ENCODE peak calls at places on chromosomes 6 and 20, in nine cellular contexts. R is ovary, H is fibroblast of lung, V is thyroid gland, A is endothelial cell of umbilical vein, U is body of pancreas, K is kidney epithelial cell, S is prostate gland, M is neuronal stem cell. N is an unnamed sample. For H3K27me3, the result is how much of the 10 kb centered on the place peaks cover.

GRCh38 chr6:87473419-87473903 is 687 bp downstream of the SLC35A1 start:
- DNase-seq in R (no peak), H (peak), V (peak), A (no peak), U (no peak), K (no peak), S (peak), M (no peak), N (no peak)

GRCh38 chr6:169725270-169726048 is 1.2 kb upstream of the PHF10 start:
- DNase-seq in R (peak), H (peak), V (peak), A (peak), U (peak), K (no peak), S (peak), M (peak), N (peak)

GRCh38 chr6:26071135-26071534 is 16.1 kb upstream of the HFE start:
- DNase-seq in R (no peak), H (peak), V (no peak), A (no peak), U (peak), K (no peak), S (no peak), M (no peak), N (no peak)

GRCh38 chr6:36374956-36375355 is 12.5 kb downstream of the ETV7 start:
- DNase-seq in R (no peak), H (no peak), V (no peak), A (no peak), U (no peak), K (no peak), S (no peak), M (no peak), N (no peak)

GRCh38 chr20:11368965-11369711 is 548.6 kb upstream of the BTBD3 start:
- DNase-seq in R (no peak), H (no peak), V (no peak), A (no peak), U (no peak), K (no peak), S (no peak), M (no peak), N (no peak)

GRCh38 chr6:37059344-37060194 is 54.1 kb downstream of the FGD2 start:
- DNase-seq in R (peak), H (peak), V (peak), A (peak), U (no peak), K (peak), S (peak), M (peak), N (peak)

GRCh38 chr6:5995705-5996686 is 10.7 kb downstream of the NRN1 start:
- DNase-seq in R (no peak), H (no peak), V (peak), A (peak), U (peak), K (no peak), S (no peak), M (no peak), N (peak)

GRCh38 chr6:81636930-81637568 is 115.4 kb downstream of the TENT5A start:
- DNase-seq in R (no peak), H (peak), V (no peak), A (no peak), U (no peak), K (no peak), S (no peak), M (no peak), N (no peak)

GRCh38 chr6:699319-699718 is 6.4 kb upstream of the EXOC2 start:
- DNase-seq in R (no peak), H (peak), V (no peak), A (peak), U (no peak), K (no peak), S (no peak), M (no peak), N (no peak)

GRCh38 chr6:106188104-106188794 is 102.1 kb downstream of the PRDM1 start:
- DNase-seq in R (no peak), H (no peak), V (no peak), A (no peak), U (no peak), K (no peak), S (no peak), M (no peak), N (no peak)

GRCh38 chr20:32189691-32190607 is 17.6 kb downstream of the PLAGL2 start:
- DNase-seq in R (peak), H (peak), V (peak), A (peak), U (peak), K (no peak), S (peak), M (peak), N (peak)

GRCh38 chr20:17559338-17559737 is 10.5 kb upstream of the DSTN start:
- DNase-seq in R (no peak), H (no peak), V (no peak), A (no peak), U (no peak), K (no peak), S (no peak), M (no peak), N (no peak)

GRCh38 chr6:53837875-53838806 is 43.3 kb downstream of the LRRC1 start:
- DNase-seq in R (peak), H (peak), V (peak), A (peak), U (no peak), K (no peak), S (peak), M (peak), N (no peak)

GRCh38 chr6:131946992-131947955 is 3.9 kb downstream of the CCN2 start:
- DNase-seq in R (no peak), H (peak), V (no peak), A (peak), U (peak), K (peak), S (no peak), M (no peak), N (no peak)

GRCh38 chr6:116268589-116269293 is 11.0 kb downstream of the TSPYL1 start:
- DNase-seq in R (no peak), H (peak), V (no peak), A (peak), U (no peak), K (peak), S (no peak), M (no peak), N (peak)

DNA sequence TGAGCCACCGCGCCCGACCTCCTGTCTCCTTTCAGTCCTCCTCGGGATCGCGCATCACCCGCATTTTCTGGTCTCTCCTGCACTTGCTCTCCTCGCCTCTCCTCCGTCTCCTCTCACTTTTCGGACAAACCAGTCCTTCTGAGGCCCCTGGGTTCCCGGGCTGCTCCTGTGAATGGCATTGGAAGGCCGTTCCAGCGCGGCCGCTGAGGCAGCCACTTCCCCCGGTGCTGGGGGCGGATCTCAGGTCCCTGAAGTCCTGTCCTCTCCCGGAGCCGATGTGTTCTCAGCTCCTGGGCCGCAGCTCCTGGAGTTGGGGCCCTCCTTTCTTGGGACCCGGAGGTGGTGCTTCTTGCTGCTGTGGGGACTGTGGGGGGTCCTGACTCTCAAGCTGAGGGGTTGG is 803 bp downstream of the MICB start:
- DNase-seq in R (no peak), H (peak), V (peak), A (peak), U (no peak), K (no peak), S (no peak), M (no peak), N (peak)
- H3K4me3 ChIP-seq in R (no peak), H (peak), V (no peak), A (peak), U (no peak), K (peak), S (no peak), M (no peak), N (peak)

DNA sequence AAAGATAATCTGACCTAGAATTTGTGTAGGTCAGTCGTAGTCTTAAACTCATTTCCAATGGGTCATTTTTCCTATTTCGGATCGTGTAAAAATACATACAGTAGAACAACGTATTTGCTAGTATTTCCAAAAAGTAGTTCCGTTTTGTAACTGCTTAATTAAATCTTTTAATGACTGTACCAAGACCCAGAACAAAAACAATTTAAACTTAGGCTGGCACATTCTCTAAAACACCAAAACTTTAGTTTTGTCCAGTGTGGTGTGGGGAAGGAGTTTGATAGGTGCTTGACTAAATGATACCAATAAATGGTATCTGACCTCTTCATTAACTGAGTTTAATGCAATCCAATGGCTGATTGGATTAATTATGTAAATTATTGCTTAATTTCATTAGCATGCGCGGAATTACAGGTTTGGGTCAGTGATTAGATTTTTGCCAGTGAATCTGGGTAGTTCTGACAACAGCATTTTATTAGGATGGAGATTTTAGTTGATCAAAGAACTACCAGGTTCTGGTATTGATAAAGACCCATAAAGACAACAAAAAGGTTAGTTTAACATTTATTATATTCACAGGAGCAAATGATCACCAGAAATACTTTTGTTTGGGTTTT is 20.8 kb downstream of the OR2B2 start:
- DNase-seq in R (no peak), H (no peak), V (no peak), A (no peak), U (no peak), K (no peak), S (no peak), M (peak), N (no peak)
- H3K27me3 ChIP-seq in R (under half), H (under half), V (under half), A (under half), U (under half), K (under half), S (under half), M (under half), N (under half)

GRCh38 chr20:58173091-58173490 is 55.4 kb downstream of the ANKRD60 start:
- DNase-seq in R (no peak), H (no peak), V (no peak), A (no peak), U (no peak), K (no peak), S (no peak), M (no peak), N (peak)

GRCh38 chr20:58175836-58176235 is 52.6 kb downstream of the ANKRD60 start:
- DNase-seq in R (no peak), H (no peak), V (no peak), A (no peak), U (no peak), K (no peak), S (no peak), M (no peak), N (no peak)

GRCh38 chr20:58175425-58175824 is 53.0 kb downstream of the ANKRD60 start:
- DNase-seq in R (no peak), H (no peak), V (no peak), A (no peak), U (no peak), K (no peak), S (no peak), M (no peak), N (no peak)

GRCh38 chr20:58174708-58175287 is 53.7 kb downstream of the ANKRD60 start:
- DNase-seq in R (peak), H (peak), V (no peak), A (no peak), U (no peak), K (no peak), S (no peak), M (no peak), N (peak)

DNA sequence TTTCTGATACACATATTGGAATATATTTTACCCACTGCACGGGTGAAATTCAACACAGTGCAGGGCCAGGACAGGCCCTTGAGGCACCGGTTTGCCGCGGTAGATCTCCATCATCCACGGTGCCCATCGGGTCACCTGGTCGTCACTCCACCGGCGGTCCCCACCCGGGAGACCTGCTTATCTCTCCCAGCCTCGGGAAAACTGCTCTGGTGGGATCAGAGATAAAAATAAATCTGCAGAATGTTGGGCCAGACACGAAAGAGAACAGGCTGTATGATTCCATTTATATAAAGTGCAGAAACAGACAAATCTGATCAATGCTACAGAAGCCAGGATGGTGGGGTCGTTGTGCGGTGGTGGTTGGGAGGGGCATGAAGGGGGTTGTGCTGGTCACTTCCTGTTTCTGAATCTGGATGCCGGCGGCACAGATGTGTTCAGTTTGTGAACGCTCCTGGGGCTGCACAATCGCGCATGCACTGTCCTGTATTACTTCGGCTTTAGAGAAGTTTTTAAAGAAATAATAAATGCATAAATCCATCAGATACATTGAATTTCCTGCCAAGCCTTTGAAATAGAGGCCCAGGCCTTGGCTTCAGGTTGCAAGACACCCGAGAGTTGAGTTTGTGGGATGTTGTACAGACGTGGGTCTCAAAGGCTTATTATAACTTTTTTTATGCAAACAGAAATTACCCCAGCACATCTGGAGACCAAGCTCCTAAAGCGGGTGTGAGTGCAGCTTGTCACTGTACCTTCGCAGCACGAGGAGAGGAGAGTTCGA is 54.3 kb downstream of the ANKRD60 start:
- DNase-seq in R (peak), H (peak), V (no peak), A (no peak), U (no peak), K (no peak), S (no peak), M (no peak), N (no peak)
- H3K4me3 ChIP-seq in R (peak), H (no peak), V (no peak), A (no peak), U (no peak), K (no peak), S (no peak), M (no peak), N (no peak)

GRCh38 chr20:62727584-62728027 is 19.0 kb downstream of the NTSR1 start:
- DNase-seq in R (no peak), H (no peak), V (no peak), A (no peak), U (peak), K (no peak), S (no peak), M (no peak), N (no peak)

GRCh38 chr20:62726716-62727583 is 18.3 kb downstream of the NTSR1 start:
- DNase-seq in R (no peak), H (no peak), V (no peak), A (no peak), U (peak), K (no peak), S (no peak), M (no peak), N (no peak)

GRCh38 chr20:62728781-62729300 is 20.2 kb downstream of the NTSR1 start:
- DNase-seq in R (no peak), H (no peak), V (no peak), A (no peak), U (no peak), K (no peak), S (no peak), M (no peak), N (no peak)

GRCh38 chr20:62726276-62726675 is 17.6 kb downstream of the NTSR1 start:
- DNase-seq in R (no peak), H (no peak), V (no peak), A (no peak), U (no peak), K (no peak), S (no peak), M (no peak), N (no peak)

GRCh38 chr20:62728028-62728780 is 19.6 kb downstream of the NTSR1 start:
- DNase-seq in R (no peak), H (no peak), V (no peak), A (no peak), U (no peak), K (no peak), S (no peak), M (no peak), N (no peak)
- H3K27me3 ChIP-seq in R (under half), H (under half), V (under half), A (under half), U (under half), K (under half), S (under half), M (under half), N (under half)

GRCh38 chr6:34598725-34599124 is 42.6 kb upstream of the SPDEF start:
- DNase-seq in R (no peak), H (peak), V (peak), A (no peak), U (peak), K (no peak), S (peak), M (no peak), N (no peak)

GRCh38 chr6:34600796-34601195 is 44.7 kb upstream of the SPDEF start:
- DNase-seq in R (no peak), H (no peak), V (no peak), A (no peak), U (no peak), K (no peak), S (no peak), M (no peak), N (no peak)

GRCh38 chr6:34601706-34602105 is 45.6 kb upstream of the SPDEF start:
- DNase-seq in R (peak), H (no peak), V (no peak), A (no peak), U (no peak), K (no peak), S (peak), M (no peak), N (peak)

GRCh38 chr6:34597605-34598353 is 41.6 kb upstream of the SPDEF start:
- DNase-seq in R (no peak), H (no peak), V (no peak), A (no peak), U (no peak), K (no peak), S (peak), M (no peak), N (no peak)

GRCh38 chr6:34600101-34600500 is 44.0 kb upstream of the SPDEF start:
- DNase-seq in R (no peak), H (no peak), V (no peak), A (no peak), U (no peak), K (no peak), S (no peak), M (no peak), N (no peak)
- H3K4me3 ChIP-seq in R (no peak), H (no peak), V (no peak), A (no peak), U (no peak), K (no peak), S (no peak), M (no peak), N (no peak)

DNA sequence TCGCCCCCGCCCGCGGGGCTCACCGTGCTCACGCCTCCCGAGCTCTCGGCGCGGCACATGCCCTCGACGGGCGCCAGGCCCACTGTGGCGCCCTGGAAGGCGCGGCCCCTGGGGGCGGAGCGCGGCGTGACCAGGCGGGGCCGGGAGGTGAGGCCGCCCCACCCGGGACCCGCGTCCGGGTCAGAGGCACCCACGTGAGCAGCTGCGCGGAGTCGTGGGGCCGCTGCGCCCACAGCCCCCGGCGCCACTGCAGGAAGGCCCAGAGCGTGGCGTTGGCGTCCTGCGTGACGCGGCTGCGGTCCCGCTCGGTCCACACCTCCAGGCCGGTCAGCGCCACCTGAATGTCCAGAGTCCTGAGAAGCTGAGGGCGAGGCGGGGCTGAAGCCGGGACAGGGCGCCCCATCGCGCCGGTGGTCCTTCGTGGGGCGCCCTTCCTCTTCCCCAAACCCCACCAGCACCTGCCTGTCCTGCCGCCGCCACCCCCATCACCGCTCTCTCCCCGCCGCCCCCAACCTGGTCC is 8.2 kb downstream of the ADAM33 start:
- DNase-seq in R (no peak), H (no peak), V (no peak), A (no peak), U (no peak), K (no peak), S (no peak), M (no peak), N (no peak)
- H3K27me3 ChIP-seq in R (under half), H (under half), V (under half), A (under half), U (under half), K (half or more), S (under half), M (under half), N (under half)

GRCh38 chr6:43284986-43285385 is 13.1 kb upstream of the SLC22A7 start:
- DNase-seq in R (no peak), H (no peak), V (no peak), A (no peak), U (no peak), K (no peak), S (no peak), M (no peak), N (peak)

GRCh38 chr6:43282060-43282459 is 16.0 kb upstream of the SLC22A7 start:
- DNase-seq in R (no peak), H (no peak), V (no peak), A (no peak), U (no peak), K (no peak), S (no peak), M (no peak), N (no peak)

GRCh38 chr6:43283905-43284304 is 14.2 kb upstream of the SLC22A7 start:
- DNase-seq in R (no peak), H (no peak), V (no peak), A (no peak), U (no peak), K (no peak), S (no peak), M (no peak), N (peak)

GRCh38 chr6:43282636-43283513 is 15.2 kb upstream of the SLC22A7 start:
- DNase-seq in R (no peak), H (no peak), V (no peak), A (no peak), U (no peak), K (no peak), S (no peak), M (no peak), N (no peak)

DNA sequence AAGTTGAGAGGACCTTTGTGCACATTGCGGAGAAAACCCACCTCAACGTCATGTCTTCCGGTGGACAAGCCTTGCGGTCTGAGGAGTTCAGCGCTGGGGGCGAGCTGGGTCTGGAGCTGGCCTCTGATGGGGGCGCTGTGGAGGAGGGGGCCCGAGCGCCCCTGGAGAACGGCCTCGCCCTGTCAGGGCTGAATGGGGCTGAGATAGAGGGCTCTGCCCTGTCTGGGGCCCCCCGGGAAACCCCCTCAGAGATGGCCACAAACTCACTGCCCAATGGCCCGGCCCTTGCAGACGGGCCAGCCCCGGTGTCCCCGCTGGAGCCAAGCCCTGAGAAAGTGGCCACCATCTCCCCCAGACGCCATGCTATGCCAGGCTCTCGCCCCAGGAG is 14.6 kb upstream of the SLC22A7 start:
- DNase-seq in R (no peak), H (no peak), V (no peak), A (no peak), U (no peak), K (no peak), S (no peak), M (no peak), N (peak)
- H3K4me3 ChIP-seq in R (no peak), H (no peak), V (no peak), A (no peak), U (no peak), K (no peak), S (no peak), M (no peak), N (no peak)